ENCODE peak calls at places on chromosomes 16 and 17, in five cellular contexts. T is upper lobe of right lung, U is body of pancreas, W is breast epithelium, Q is fibroblast of lung. S is an unnamed sample. For H3K36me3, the result is how much of the 10 kb centered on the place peaks cover.

GRCh38 chr17:43467981-43468541 is 15.7 kb upstream of the DHX8 start:
- DNase-seq in T (no peak), U (peak), W (no peak), Q (peak), S (peak)

GRCh38 chr17:7822126-7822525 is 11.9 kb upstream of the KDM6B start:
- DNase-seq in T (no peak), U (no peak), W (no peak), Q (no peak), S (no peak)

GRCh38 chr17:3964203-3965122 is at the start of gene ATP2A3:
- DNase-seq in T (peak), U (no peak), W (no peak), Q (no peak), S (no peak)

GRCh38 chr16:53872248-53873221 is 168.6 kb downstream of the FTO start:
- DNase-seq in T (no peak), U (no peak), W (no peak), Q (peak), S (peak)

GRCh38 chr16:15606521-15607220 is 36.3 kb downstream of the MARF1 start:
- DNase-seq in T (no peak), U (no peak), W (no peak), Q (no peak), S (peak)

GRCh38 chr17:78383725-78384471 is 5.4 kb downstream of the PGS1 start:
- DNase-seq in T (peak), U (peak), W (no peak), Q (peak), S (peak)

GRCh38 chr16:70789231-70789926 is 11.6 kb downstream of the VAC14 start:
- DNase-seq in T (no peak), U (peak), W (peak), Q (peak), S (no peak)

GRCh38 chr17:14310584-14310983 is 9.7 kb downstream of the HS3ST3B1 start:
- DNase-seq in T (no peak), U (no peak), W (no peak), Q (no peak), S (no peak)

GRCh38 chr17:47066095-47066494 is 87.0 kb upstream of the RPRML start:
- DNase-seq in T (no peak), U (no peak), W (no peak), Q (no peak), S (no peak)

GRCh38 chr17:70022175-70022574 is 52.9 kb upstream of the KCNJ16 start:
- DNase-seq in T (no peak), U (no peak), W (no peak), Q (peak), S (no peak)

GRCh38 chr17:47368262-47368661 is 44.5 kb downstream of the EFCAB13 start:
- DNase-seq in T (no peak), U (no peak), W (no peak), Q (no peak), S (no peak)

GRCh38 chr17:55279203-55279602 is 14.4 kb downstream of the HLF start:
- DNase-seq in T (no peak), U (no peak), W (no peak), Q (no peak), S (no peak)

GRCh38 chr16:80459331-80459777 is 81.4 kb upstream of the DYNLRB2 start:
- DNase-seq in T (no peak), U (peak), W (no peak), Q (no peak), S (no peak)

GRCh38 chr17:71666047-71666446 is 454.8 kb upstream of the SOX9 start:
- DNase-seq in T (no peak), U (no peak), W (no peak), Q (no peak), S (peak)

GRCh38 chr16:87757841-87758426 is 7.9 kb downstream of the KLHDC4 start:
- DNase-seq in T (no peak), U (no peak), W (no peak), Q (no peak), S (peak)

GRCh38 chr16:85428168-85428898 is 184.8 kb upstream of the GSE1 start:
- DNase-seq in T (peak), U (peak), W (no peak), Q (no peak), S (peak)

GRCh38 chr17:8726477-8726876 is 18.2 kb downstream of the CCDC42 start:
- DNase-seq in T (no peak), U (no peak), W (no peak), Q (no peak), S (no peak)

GRCh38 chr17:60392845-60393702 is 1.1 kb upstream of the USP32 start:
- DNase-seq in T (peak), U (peak), W (no peak), Q (peak), S (peak)

GRCh38 chr17:56523042-56523441 is 70.5 kb upstream of the NOG start:
- DNase-seq in T (no peak), U (no peak), W (no peak), Q (no peak), S (no peak)

GRCh38 chr17:56532926-56533325 is 60.6 kb upstream of the NOG start:
- DNase-seq in T (no peak), U (no peak), W (no peak), Q (no peak), S (no peak)

DNA sequence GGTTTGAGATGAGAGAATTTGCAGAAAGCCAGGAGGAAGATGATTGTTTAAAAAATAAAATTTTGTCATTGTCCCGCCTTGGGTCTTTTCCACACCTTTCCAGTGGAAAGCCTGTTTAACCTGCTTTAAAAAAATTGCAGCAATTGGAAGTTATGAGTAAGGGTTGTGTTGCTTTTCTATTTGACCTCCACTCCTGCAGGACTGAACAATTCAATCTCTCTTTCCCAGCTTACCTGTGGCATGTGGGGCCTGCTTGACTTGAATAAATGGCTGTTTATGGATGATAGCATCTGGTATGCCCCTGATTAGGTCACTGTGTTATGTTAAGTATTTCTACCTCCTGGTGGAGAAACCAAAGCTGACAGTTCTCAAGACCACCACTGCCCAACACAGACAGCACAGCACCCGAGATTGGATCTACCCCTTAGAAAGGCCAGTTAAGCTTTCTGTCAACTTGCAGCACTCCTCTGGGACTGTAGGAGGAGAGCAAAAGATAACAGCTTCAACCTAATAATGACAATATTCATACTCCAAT is 64.8 kb upstream of the NOG start:
- DNase-seq in T (no peak), U (no peak), W (no peak), Q (no peak), S (no peak)
- TF ChIP-seq CTCF in T (no peak), U (no peak), W (no peak), Q (no peak), S (no peak)

GRCh38 chr17:82237746-82238561 is 9.1 kb downstream of the SLC16A3 start:
- DNase-seq in T (peak), U (no peak), W (no peak), Q (no peak), S (no peak)
- H3K4me3 ChIP-seq in T (peak), U (no peak), W (peak), Q (no peak), S (no peak)

DNA sequence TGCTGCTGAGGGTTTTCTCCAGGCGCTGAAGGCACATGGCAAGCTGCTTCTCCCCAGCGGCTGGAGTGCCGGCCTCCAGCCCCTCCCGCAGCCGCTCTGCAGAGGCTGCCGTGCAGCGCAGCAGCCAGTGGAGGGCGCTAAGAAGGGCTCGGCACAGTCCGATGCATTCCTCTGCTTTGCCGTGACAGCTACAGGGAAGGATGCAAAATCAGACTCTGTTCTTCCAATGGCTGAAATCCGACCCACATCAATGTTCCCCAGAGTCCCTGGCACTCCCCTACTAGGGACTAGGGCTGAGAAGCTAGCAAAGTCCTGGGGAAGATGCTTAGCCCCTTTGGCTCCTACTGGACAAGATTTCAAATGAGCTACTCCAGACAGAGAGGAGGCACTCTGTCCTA is 19.0 kb downstream of the MED24 start:
- DNase-seq in T (no peak), U (no peak), W (no peak), Q (peak), S (no peak)
- H3K36me3 ChIP-seq in T (half or more), U (under half), W (under half), Q (under half), S (under half)

GRCh38 chr16:30447512-30448226 is 2.0 kb upstream of the SEPHS2 start:
- DNase-seq in T (no peak), U (peak), W (no peak), Q (no peak), S (no peak)

GRCh38 chr16:30444231-30445148 is 1.2 kb downstream of the SEPHS2 start:
- DNase-seq in T (no peak), U (no peak), W (no peak), Q (no peak), S (no peak)

GRCh38 chr16:30445149-30445407 is 596 bp downstream of the SEPHS2 start:
- DNase-seq in T (no peak), U (no peak), W (no peak), Q (no peak), S (no peak)

GRCh38 chr16:30446203-30446595 is 525 bp upstream of the SEPHS2 start:
- DNase-seq in T (no peak), U (no peak), W (no peak), Q (no peak), S (no peak)

DNA sequence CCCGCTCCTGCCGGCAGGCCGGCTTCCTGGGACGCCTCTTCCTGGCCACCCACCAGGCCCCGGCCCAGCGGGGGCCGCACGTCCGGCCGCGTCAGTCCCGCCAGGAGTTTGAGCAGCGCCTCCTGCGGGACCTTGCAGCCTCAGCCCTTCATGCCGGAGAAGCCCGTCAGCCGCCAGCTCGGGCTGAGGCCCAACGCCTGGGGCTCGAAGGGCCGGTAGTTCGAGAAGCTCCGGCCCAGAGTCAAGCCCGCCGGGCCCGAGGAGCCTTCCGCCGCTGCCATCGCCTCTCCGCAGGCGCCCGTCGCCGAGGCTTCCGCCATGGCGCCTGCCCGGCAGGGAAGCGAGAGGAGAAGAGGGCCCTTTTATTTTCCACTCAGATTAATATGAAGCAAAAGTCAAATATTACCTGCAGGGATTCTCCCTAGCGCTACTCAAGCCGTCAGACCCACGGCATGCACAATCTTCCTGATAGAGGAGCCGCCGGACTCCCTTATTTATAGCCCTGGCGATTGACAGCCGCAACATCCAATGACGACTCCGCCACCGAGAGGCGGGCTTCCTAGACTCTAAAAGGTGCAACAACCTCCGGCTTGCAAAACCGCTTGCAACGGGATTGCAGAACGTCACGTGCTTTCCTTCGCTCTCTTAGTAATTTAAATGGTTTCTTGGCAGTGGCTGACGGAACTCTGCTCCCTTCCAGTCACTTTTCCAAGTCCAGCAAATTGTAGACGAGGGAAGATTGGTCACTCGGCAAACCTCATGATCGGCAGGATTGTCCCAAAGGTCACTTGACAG is at the start of gene SEPHS2:
- DNase-seq in T (peak), U (peak), W (peak), Q (peak), S (peak)
- TF ChIP-seq CTCF in T (peak), U (no peak), W (peak), Q (peak), S (peak)

DNA sequence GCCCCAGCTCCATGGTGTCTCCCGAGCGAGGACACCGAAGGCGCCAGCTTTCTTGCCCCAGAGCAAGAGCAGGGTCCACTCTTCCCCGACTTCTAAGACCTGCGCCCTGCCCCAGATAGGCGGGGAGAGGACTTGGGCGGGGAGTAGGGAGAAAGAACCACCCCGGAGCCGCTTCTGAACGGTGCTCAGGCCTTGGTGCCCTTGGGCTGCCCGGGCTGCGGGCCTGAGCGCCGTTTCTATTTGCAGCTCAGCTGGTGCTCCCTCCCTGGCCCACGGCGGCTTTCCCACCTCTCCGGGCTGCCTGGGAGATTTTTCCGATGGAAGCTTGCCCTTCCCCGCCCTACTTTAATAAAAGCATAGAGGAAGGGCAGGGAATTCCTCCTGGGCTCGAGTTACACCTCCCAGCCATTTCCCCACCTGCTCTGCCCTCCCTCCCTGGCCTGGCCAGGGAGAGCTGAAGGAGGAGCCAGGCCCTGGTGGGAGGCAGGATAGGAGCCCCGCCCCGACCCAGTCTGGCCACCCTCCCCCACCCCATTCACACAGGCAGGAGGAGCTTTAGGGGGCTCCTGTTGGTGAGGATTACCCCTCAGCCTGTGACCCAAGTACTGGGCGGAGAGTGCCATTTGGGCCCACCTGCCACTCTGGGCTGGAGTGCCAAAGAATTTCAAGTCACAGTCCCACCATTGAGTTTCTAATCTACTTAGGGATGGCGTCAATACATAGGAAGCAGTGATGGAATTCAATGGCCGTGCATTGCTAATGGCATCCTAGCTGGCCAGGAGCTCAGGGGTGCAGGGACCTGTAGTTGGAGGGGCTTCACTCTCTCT is 2.0 kb downstream of the MMP15 start:
- DNase-seq in T (peak), U (peak), W (no peak), Q (peak), S (peak)
- H3K4me3 ChIP-seq in T (peak), U (peak), W (peak), Q (peak), S (peak)

DNA sequence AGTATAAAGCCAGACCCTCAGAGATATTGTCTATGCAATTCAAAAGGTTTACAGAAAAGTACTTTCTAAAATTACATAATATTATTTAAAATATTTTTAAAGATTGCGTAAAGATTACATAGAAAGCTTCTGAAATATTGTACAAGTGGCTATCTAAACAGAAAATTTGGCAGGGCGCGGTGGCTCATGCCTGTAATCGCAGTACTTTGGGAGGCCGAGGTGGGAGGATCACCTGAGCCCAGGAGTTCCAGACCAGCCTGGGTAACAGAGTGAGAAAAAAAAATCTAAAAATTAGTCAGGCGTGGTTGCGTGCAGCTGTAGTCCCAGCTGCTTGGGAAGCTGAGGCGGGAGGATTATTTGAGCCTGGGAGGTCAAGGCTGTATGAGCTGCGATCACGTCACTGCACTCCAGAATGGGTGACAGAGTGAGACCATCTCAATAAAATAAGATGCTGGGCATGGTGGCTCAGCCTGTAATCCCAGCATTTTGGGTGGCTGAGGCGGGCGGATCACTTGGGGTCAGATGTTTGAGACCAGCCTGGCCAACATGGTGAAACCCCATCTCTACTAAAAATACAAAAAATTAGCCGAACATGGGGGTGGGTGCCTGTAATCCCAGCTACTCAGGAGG is 18.1 kb downstream of the UBN1 start:
- DNase-seq in T (no peak), U (no peak), W (no peak), Q (no peak), S (no peak)
- H3K36me3 ChIP-seq in T (half or more), U (under half), W (under half), Q (under half), S (under half)